ENCODE peak calls at places on chromosome 1, in nine cellular contexts. One of them, this sample, is unnamed.

GRCh38 chr1:5099558-5099957 is 445.1 kb downstream of the AJAP1 start:
- DNase-seq in activated naive CD8-positive, alpha-beta T cell treated with anti-CD3 and anti-CD28 coated beads for 36 hours: no peak
- DNase-seq in HEK293T: no peak
- DNase-seq in GM20000: no peak
- DNase-seq in AG08396: no peak
- DNase-seq in stimulated activated CD4-positive, alpha-beta T cell treated with anti-CD3 and anti-CD28 coated beads, Interleukin-1b, Interleukin-23, amount 100 ng/mL, for 1 hour: no peak
- DNase-seq in T47D: peak
- DNase-seq in natural killer cell treated with Interleukin-12 subunit alpha and Interleukin-12 subunit beta and Interleukin-15 and Interleukin-18, amount 100 ng/mL, for 72 hours: no peak
- DNase-seq in nephron progenitor cell: no peak
- DNase-seq in this sample: no peak

GRCh38 chr1:27416387-27417111 is 24.1 kb downstream of the GPR3 start:
- DNase-seq in activated naive CD8-positive, alpha-beta T cell treated with anti-CD3 and anti-CD28 coated beads for 36 hours: peak
- DNase-seq in HEK293T: peak
- DNase-seq in GM20000: no peak
- DNase-seq in AG08396: peak
- DNase-seq in stimulated activated CD4-positive, alpha-beta T cell treated with anti-CD3 and anti-CD28 coated beads, Interleukin-1b, Interleukin-23, amount 100 ng/mL, for 1 hour: no peak
- DNase-seq in T47D: no peak
- DNase-seq in natural killer cell treated with Interleukin-12 subunit alpha and Interleukin-12 subunit beta and Interleukin-15 and Interleukin-18, amount 100 ng/mL, for 72 hours: no peak
- DNase-seq in nephron progenitor cell: no peak
- DNase-seq in this sample: peak

GRCh38 chr1:38835230-38835827 is 24.2 kb downstream of the RRAGC start:
- DNase-seq in activated naive CD8-positive, alpha-beta T cell treated with anti-CD3 and anti-CD28 coated beads for 36 hours: peak
- DNase-seq in HEK293T: peak
- DNase-seq in GM20000: peak
- DNase-seq in AG08396: peak
- DNase-seq in stimulated activated CD4-positive, alpha-beta T cell treated with anti-CD3 and anti-CD28 coated beads, Interleukin-1b, Interleukin-23, amount 100 ng/mL, for 1 hour: no peak
- DNase-seq in T47D: no peak
- DNase-seq in natural killer cell treated with Interleukin-12 subunit alpha and Interleukin-12 subunit beta and Interleukin-15 and Interleukin-18, amount 100 ng/mL, for 72 hours: no peak
- DNase-seq in nephron progenitor cell: peak
- DNase-seq in this sample: peak

GRCh38 chr1:205662791-205663190 is 17.5 kb downstream of the SLC45A3 start:
- DNase-seq in activated naive CD8-positive, alpha-beta T cell treated with anti-CD3 and anti-CD28 coated beads for 36 hours: no peak
- DNase-seq in HEK293T: no peak
- DNase-seq in GM20000: no peak
- DNase-seq in AG08396: no peak
- DNase-seq in stimulated activated CD4-positive, alpha-beta T cell treated with anti-CD3 and anti-CD28 coated beads, Interleukin-1b, Interleukin-23, amount 100 ng/mL, for 1 hour: no peak
- DNase-seq in T47D: no peak
- DNase-seq in natural killer cell treated with Interleukin-12 subunit alpha and Interleukin-12 subunit beta and Interleukin-15 and Interleukin-18, amount 100 ng/mL, for 72 hours: no peak
- DNase-seq in nephron progenitor cell: no peak
- DNase-seq in this sample: no peak

GRCh38 chr1:153544453-153545066 is 1.0 kb downstream of the S100A4 start:
- DNase-seq in activated naive CD8-positive, alpha-beta T cell treated with anti-CD3 and anti-CD28 coated beads for 36 hours: no peak
- DNase-seq in HEK293T: no peak
- DNase-seq in GM20000: no peak
- DNase-seq in AG08396: no peak
- DNase-seq in stimulated activated CD4-positive, alpha-beta T cell treated with anti-CD3 and anti-CD28 coated beads, Interleukin-1b, Interleukin-23, amount 100 ng/mL, for 1 hour: no peak
- DNase-seq in T47D: no peak
- DNase-seq in natural killer cell treated with Interleukin-12 subunit alpha and Interleukin-12 subunit beta and Interleukin-15 and Interleukin-18, amount 100 ng/mL, for 72 hours: no peak
- DNase-seq in nephron progenitor cell: no peak
- DNase-seq in this sample: no peak

GRCh38 chr1:19222979-19223824 is 13.1 kb upstream of the UBR4 start:
- DNase-seq in activated naive CD8-positive, alpha-beta T cell treated with anti-CD3 and anti-CD28 coated beads for 36 hours: no peak
- DNase-seq in HEK293T: no peak
- DNase-seq in GM20000: no peak
- DNase-seq in AG08396: no peak
- DNase-seq in stimulated activated CD4-positive, alpha-beta T cell treated with anti-CD3 and anti-CD28 coated beads, Interleukin-1b, Interleukin-23, amount 100 ng/mL, for 1 hour: no peak
- DNase-seq in T47D: no peak
- DNase-seq in natural killer cell treated with Interleukin-12 subunit alpha and Interleukin-12 subunit beta and Interleukin-15 and Interleukin-18, amount 100 ng/mL, for 72 hours: no peak
- DNase-seq in nephron progenitor cell: no peak
- DNase-seq in this sample: no peak

GRCh38 chr1:248618878-248619277 is 16.0 kb downstream of the OR2T11 start:
- DNase-seq in activated naive CD8-positive, alpha-beta T cell treated with anti-CD3 and anti-CD28 coated beads for 36 hours: peak
- DNase-seq in HEK293T: peak
- DNase-seq in GM20000: peak
- DNase-seq in AG08396: peak
- DNase-seq in stimulated activated CD4-positive, alpha-beta T cell treated with anti-CD3 and anti-CD28 coated beads, Interleukin-1b, Interleukin-23, amount 100 ng/mL, for 1 hour: peak
- DNase-seq in T47D: no peak
- DNase-seq in natural killer cell treated with Interleukin-12 subunit alpha and Interleukin-12 subunit beta and Interleukin-15 and Interleukin-18, amount 100 ng/mL, for 72 hours: no peak
- DNase-seq in nephron progenitor cell: no peak
- DNase-seq in this sample: peak

GRCh38 chr1:39699419-39699818 is 8.2 kb upstream of the HPCAL4 start:
- DNase-seq in activated naive CD8-positive, alpha-beta T cell treated with anti-CD3 and anti-CD28 coated beads for 36 hours: no peak
- DNase-seq in HEK293T: no peak
- DNase-seq in GM20000: no peak
- DNase-seq in AG08396: no peak
- DNase-seq in stimulated activated CD4-positive, alpha-beta T cell treated with anti-CD3 and anti-CD28 coated beads, Interleukin-1b, Interleukin-23, amount 100 ng/mL, for 1 hour: no peak
- DNase-seq in T47D: no peak
- DNase-seq in natural killer cell treated with Interleukin-12 subunit alpha and Interleukin-12 subunit beta and Interleukin-15 and Interleukin-18, amount 100 ng/mL, for 72 hours: no peak
- DNase-seq in nephron progenitor cell: no peak
- DNase-seq in this sample: no peak

GRCh38 chr1:158818991-158819405 is 12.2 kb upstream of the MNDA start:
- DNase-seq in activated naive CD8-positive, alpha-beta T cell treated with anti-CD3 and anti-CD28 coated beads for 36 hours: no peak
- DNase-seq in HEK293T: no peak
- DNase-seq in GM20000: no peak
- DNase-seq in AG08396: no peak
- DNase-seq in stimulated activated CD4-positive, alpha-beta T cell treated with anti-CD3 and anti-CD28 coated beads, Interleukin-1b, Interleukin-23, amount 100 ng/mL, for 1 hour: no peak
- DNase-seq in T47D: no peak
- DNase-seq in natural killer cell treated with Interleukin-12 subunit alpha and Interleukin-12 subunit beta and Interleukin-15 and Interleukin-18, amount 100 ng/mL, for 72 hours: no peak
- DNase-seq in nephron progenitor cell: no peak
- DNase-seq in this sample: no peak

GRCh38 chr1:31244326-31244725 is 4.6 kb upstream of the NKAIN1 start:
- DNase-seq in activated naive CD8-positive, alpha-beta T cell treated with anti-CD3 and anti-CD28 coated beads for 36 hours: no peak
- DNase-seq in HEK293T: no peak
- DNase-seq in GM20000: no peak
- DNase-seq in AG08396: no peak
- DNase-seq in stimulated activated CD4-positive, alpha-beta T cell treated with anti-CD3 and anti-CD28 coated beads, Interleukin-1b, Interleukin-23, amount 100 ng/mL, for 1 hour: no peak
- DNase-seq in T47D: no peak
- DNase-seq in natural killer cell treated with Interleukin-12 subunit alpha and Interleukin-12 subunit beta and Interleukin-15 and Interleukin-18, amount 100 ng/mL, for 72 hours: no peak
- DNase-seq in nephron progenitor cell: no peak
- DNase-seq in this sample: peak

GRCh38 chr1:36533897-36534296 is 51.2 kb upstream of the CSF3R start:
- DNase-seq in activated naive CD8-positive, alpha-beta T cell treated with anti-CD3 and anti-CD28 coated beads for 36 hours: no peak
- DNase-seq in HEK293T: no peak
- DNase-seq in GM20000: no peak
- DNase-seq in AG08396: no peak
- DNase-seq in stimulated activated CD4-positive, alpha-beta T cell treated with anti-CD3 and anti-CD28 coated beads, Interleukin-1b, Interleukin-23, amount 100 ng/mL, for 1 hour: no peak
- DNase-seq in T47D: no peak
- DNase-seq in natural killer cell treated with Interleukin-12 subunit alpha and Interleukin-12 subunit beta and Interleukin-15 and Interleukin-18, amount 100 ng/mL, for 72 hours: no peak
- DNase-seq in nephron progenitor cell: no peak
- DNase-seq in this sample: no peak

GRCh38 chr1:165423181-165423580 is 21.7 kb downstream of the RXRG start:
- DNase-seq in activated naive CD8-positive, alpha-beta T cell treated with anti-CD3 and anti-CD28 coated beads for 36 hours: no peak
- DNase-seq in HEK293T: no peak
- DNase-seq in GM20000: no peak
- DNase-seq in AG08396: no peak
- DNase-seq in stimulated activated CD4-positive, alpha-beta T cell treated with anti-CD3 and anti-CD28 coated beads, Interleukin-1b, Interleukin-23, amount 100 ng/mL, for 1 hour: no peak
- DNase-seq in T47D: no peak
- DNase-seq in natural killer cell treated with Interleukin-12 subunit alpha and Interleukin-12 subunit beta and Interleukin-15 and Interleukin-18, amount 100 ng/mL, for 72 hours: no peak
- DNase-seq in nephron progenitor cell: no peak
- DNase-seq in this sample: no peak

GRCh38 chr1:200837931-200838571 is 34.7 kb upstream of the GPR25 start:
- DNase-seq in activated naive CD8-positive, alpha-beta T cell treated with anti-CD3 and anti-CD28 coated beads for 36 hours: no peak
- DNase-seq in HEK293T: no peak
- DNase-seq in GM20000: peak
- DNase-seq in AG08396: no peak
- DNase-seq in stimulated activated CD4-positive, alpha-beta T cell treated with anti-CD3 and anti-CD28 coated beads, Interleukin-1b, Interleukin-23, amount 100 ng/mL, for 1 hour: no peak
- DNase-seq in T47D: no peak
- DNase-seq in natural killer cell treated with Interleukin-12 subunit alpha and Interleukin-12 subunit beta and Interleukin-15 and Interleukin-18, amount 100 ng/mL, for 72 hours: no peak
- DNase-seq in nephron progenitor cell: no peak
- DNase-seq in this sample: peak

GRCh38 chr1:43614211-43614610 is 35.7 kb upstream of the KDM4A start:
- DNase-seq in activated naive CD8-positive, alpha-beta T cell treated with anti-CD3 and anti-CD28 coated beads for 36 hours: no peak
- DNase-seq in HEK293T: no peak
- DNase-seq in GM20000: no peak
- DNase-seq in AG08396: no peak
- DNase-seq in stimulated activated CD4-positive, alpha-beta T cell treated with anti-CD3 and anti-CD28 coated beads, Interleukin-1b, Interleukin-23, amount 100 ng/mL, for 1 hour: no peak
- DNase-seq in T47D: no peak
- DNase-seq in natural killer cell treated with Interleukin-12 subunit alpha and Interleukin-12 subunit beta and Interleukin-15 and Interleukin-18, amount 100 ng/mL, for 72 hours: no peak
- DNase-seq in nephron progenitor cell: no peak
- DNase-seq in this sample: no peak

GRCh38 chr1:229759037-229759435 is 133.0 kb downstream of the URB2 start:
- DNase-seq in activated naive CD8-positive, alpha-beta T cell treated with anti-CD3 and anti-CD28 coated beads for 36 hours: no peak
- DNase-seq in HEK293T: no peak
- DNase-seq in GM20000: no peak
- DNase-seq in AG08396: no peak
- DNase-seq in stimulated activated CD4-positive, alpha-beta T cell treated with anti-CD3 and anti-CD28 coated beads, Interleukin-1b, Interleukin-23, amount 100 ng/mL, for 1 hour: no peak
- DNase-seq in T47D: no peak
- DNase-seq in natural killer cell treated with Interleukin-12 subunit alpha and Interleukin-12 subunit beta and Interleukin-15 and Interleukin-18, amount 100 ng/mL, for 72 hours: no peak
- DNase-seq in nephron progenitor cell: no peak
- DNase-seq in this sample: peak

GRCh38 chr1:247294282-247294681 is 37.4 kb downstream of the ZNF496 start:
- DNase-seq in activated naive CD8-positive, alpha-beta T cell treated with anti-CD3 and anti-CD28 coated beads for 36 hours: no peak
- DNase-seq in HEK293T: no peak
- DNase-seq in GM20000: no peak
- DNase-seq in AG08396: peak
- DNase-seq in stimulated activated CD4-positive, alpha-beta T cell treated with anti-CD3 and anti-CD28 coated beads, Interleukin-1b, Interleukin-23, amount 100 ng/mL, for 1 hour: no peak
- DNase-seq in T47D: no peak
- DNase-seq in natural killer cell treated with Interleukin-12 subunit alpha and Interleukin-12 subunit beta and Interleukin-15 and Interleukin-18, amount 100 ng/mL, for 72 hours: no peak
- DNase-seq in nephron progenitor cell: no peak
- DNase-seq in this sample: peak

GRCh38 chr1:67429011-67429527 is 1.1 kb downstream of the SERBP1 start:
- DNase-seq in activated naive CD8-positive, alpha-beta T cell treated with anti-CD3 and anti-CD28 coated beads for 36 hours: peak
- DNase-seq in HEK293T: peak
- DNase-seq in GM20000: peak
- DNase-seq in AG08396: peak
- DNase-seq in stimulated activated CD4-positive, alpha-beta T cell treated with anti-CD3 and anti-CD28 coated beads, Interleukin-1b, Interleukin-23, amount 100 ng/mL, for 1 hour: peak
- DNase-seq in T47D: no peak
- DNase-seq in natural killer cell treated with Interleukin-12 subunit alpha and Interleukin-12 subunit beta and Interleukin-15 and Interleukin-18, amount 100 ng/mL, for 72 hours: no peak
- DNase-seq in nephron progenitor cell: peak
- DNase-seq in this sample: no peak

GRCh38 chr1:1371354-1371740 is 3.7 kb downstream of the AURKAIP1 start:
- DNase-seq in activated naive CD8-positive, alpha-beta T cell treated with anti-CD3 and anti-CD28 coated beads for 36 hours: peak
- DNase-seq in HEK293T: no peak
- DNase-seq in GM20000: no peak
- DNase-seq in AG08396: no peak
- DNase-seq in stimulated activated CD4-positive, alpha-beta T cell treated with anti-CD3 and anti-CD28 coated beads, Interleukin-1b, Interleukin-23, amount 100 ng/mL, for 1 hour: no peak
- DNase-seq in T47D: no peak
- DNase-seq in natural killer cell treated with Interleukin-12 subunit alpha and Interleukin-12 subunit beta and Interleukin-15 and Interleukin-18, amount 100 ng/mL, for 72 hours: no peak
- DNase-seq in nephron progenitor cell: no peak
- DNase-seq in this sample: peak

GRCh38 chr1:52967666-52968065 is 40.6 kb downstream of the SCP2 start:
- DNase-seq in activated naive CD8-positive, alpha-beta T cell treated with anti-CD3 and anti-CD28 coated beads for 36 hours: no peak
- DNase-seq in HEK293T: no peak
- DNase-seq in GM20000: no peak
- DNase-seq in AG08396: no peak
- DNase-seq in stimulated activated CD4-positive, alpha-beta T cell treated with anti-CD3 and anti-CD28 coated beads, Interleukin-1b, Interleukin-23, amount 100 ng/mL, for 1 hour: no peak
- DNase-seq in T47D: no peak
- DNase-seq in natural killer cell treated with Interleukin-12 subunit alpha and Interleukin-12 subunit beta and Interleukin-15 and Interleukin-18, amount 100 ng/mL, for 72 hours: no peak
- DNase-seq in nephron progenitor cell: no peak
- DNase-seq in this sample: no peak

GRCh38 chr1:182584746-182585145 is 4.3 kb downstream of the RNASEL start:
- DNase-seq in activated naive CD8-positive, alpha-beta T cell treated with anti-CD3 and anti-CD28 coated beads for 36 hours: no peak
- DNase-seq in HEK293T: no peak
- DNase-seq in GM20000: no peak
- DNase-seq in AG08396: no peak
- DNase-seq in stimulated activated CD4-positive, alpha-beta T cell treated with anti-CD3 and anti-CD28 coated beads, Interleukin-1b, Interleukin-23, amount 100 ng/mL, for 1 hour: no peak
- DNase-seq in T47D: no peak
- DNase-seq in natural killer cell treated with Interleukin-12 subunit alpha and Interleukin-12 subunit beta and Interleukin-15 and Interleukin-18, amount 100 ng/mL, for 72 hours: no peak
- DNase-seq in nephron progenitor cell: no peak
- DNase-seq in this sample: no peak

GRCh38 chr1:37513795-37514349 is 694 bp downstream of the MEAF6 start:
- DNase-seq in activated naive CD8-positive, alpha-beta T cell treated with anti-CD3 and anti-CD28 coated beads for 36 hours: peak
- DNase-seq in HEK293T: peak
- DNase-seq in GM20000: peak
- DNase-seq in AG08396: peak
- DNase-seq in stimulated activated CD4-positive, alpha-beta T cell treated with anti-CD3 and anti-CD28 coated beads, Interleukin-1b, Interleukin-23, amount 100 ng/mL, for 1 hour: peak
- DNase-seq in T47D: no peak
- DNase-seq in natural killer cell treated with Interleukin-12 subunit alpha and Interleukin-12 subunit beta and Interleukin-15 and Interleukin-18, amount 100 ng/mL, for 72 hours: no peak
- DNase-seq in nephron progenitor cell: peak
- DNase-seq in this sample: no peak

GRCh38 chr1:82578086-82578726 is 777.5 kb downstream of the ADGRL2 start:
- DNase-seq in activated naive CD8-positive, alpha-beta T cell treated with anti-CD3 and anti-CD28 coated beads for 36 hours: no peak
- DNase-seq in HEK293T: no peak
- DNase-seq in GM20000: no peak
- DNase-seq in AG08396: no peak
- DNase-seq in stimulated activated CD4-positive, alpha-beta T cell treated with anti-CD3 and anti-CD28 coated beads, Interleukin-1b, Interleukin-23, amount 100 ng/mL, for 1 hour: no peak
- DNase-seq in T47D: no peak
- DNase-seq in natural killer cell treated with Interleukin-12 subunit alpha and Interleukin-12 subunit beta and Interleukin-15 and Interleukin-18, amount 100 ng/mL, for 72 hours: no peak
- DNase-seq in nephron progenitor cell: no peak
- DNase-seq in this sample: no peak

GRCh38 chr1:44264143-44264542 is 50.9 kb downstream of the DMAP1 start:
- DNase-seq in activated naive CD8-positive, alpha-beta T cell treated with anti-CD3 and anti-CD28 coated beads for 36 hours: no peak
- DNase-seq in HEK293T: no peak
- DNase-seq in GM20000: no peak
- DNase-seq in AG08396: no peak
- DNase-seq in stimulated activated CD4-positive, alpha-beta T cell treated with anti-CD3 and anti-CD28 coated beads, Interleukin-1b, Interleukin-23, amount 100 ng/mL, for 1 hour: no peak
- DNase-seq in T47D: no peak
- DNase-seq in natural killer cell treated with Interleukin-12 subunit alpha and Interleukin-12 subunit beta and Interleukin-15 and Interleukin-18, amount 100 ng/mL, for 72 hours: no peak
- DNase-seq in nephron progenitor cell: no peak
- DNase-seq in this sample: no peak

GRCh38 chr1:110200666-110201065 is 9.4 kb upstream of the KCNC4 start:
- DNase-seq in activated naive CD8-positive, alpha-beta T cell treated with anti-CD3 and anti-CD28 coated beads for 36 hours: no peak
- DNase-seq in HEK293T: no peak
- DNase-seq in GM20000: no peak
- DNase-seq in AG08396: peak
- DNase-seq in stimulated activated CD4-positive, alpha-beta T cell treated with anti-CD3 and anti-CD28 coated beads, Interleukin-1b, Interleukin-23, amount 100 ng/mL, for 1 hour: no peak
- DNase-seq in T47D: no peak
- DNase-seq in natural killer cell treated with Interleukin-12 subunit alpha and Interleukin-12 subunit beta and Interleukin-15 and Interleukin-18, amount 100 ng/mL, for 72 hours: no peak
- DNase-seq in nephron progenitor cell: no peak
- DNase-seq in this sample: no peak

GRCh38 chr1:31760901-31761470 is 3.2 kb downstream of the ADGRB2 start:
- DNase-seq in activated naive CD8-positive, alpha-beta T cell treated with anti-CD3 and anti-CD28 coated beads for 36 hours: peak
- DNase-seq in HEK293T: no peak
- DNase-seq in GM20000: peak
- DNase-seq in AG08396: peak
- DNase-seq in stimulated activated CD4-positive, alpha-beta T cell treated with anti-CD3 and anti-CD28 coated beads, Interleukin-1b, Interleukin-23, amount 100 ng/mL, for 1 hour: peak
- DNase-seq in T47D: no peak
- DNase-seq in natural killer cell treated with Interleukin-12 subunit alpha and Interleukin-12 subunit beta and Interleukin-15 and Interleukin-18, amount 100 ng/mL, for 72 hours: peak
- DNase-seq in nephron progenitor cell: peak
- DNase-seq in this sample: peak

GRCh38 chr1:14787604-14788003 is 189.1 kb downstream of the KAZN start:
- DNase-seq in activated naive CD8-positive, alpha-beta T cell treated with anti-CD3 and anti-CD28 coated beads for 36 hours: no peak
- DNase-seq in HEK293T: no peak
- DNase-seq in GM20000: no peak
- DNase-seq in AG08396: no peak
- DNase-seq in stimulated activated CD4-positive, alpha-beta T cell treated with anti-CD3 and anti-CD28 coated beads, Interleukin-1b, Interleukin-23, amount 100 ng/mL, for 1 hour: no peak
- DNase-seq in T47D: no peak
- DNase-seq in natural killer cell treated with Interleukin-12 subunit alpha and Interleukin-12 subunit beta and Interleukin-15 and Interleukin-18, amount 100 ng/mL, for 72 hours: peak
- DNase-seq in nephron progenitor cell: no peak
- DNase-seq in this sample: no peak

GRCh38 chr1:201582261-201582951 is 43.5 kb downstream of the NAV1 start:
- DNase-seq in activated naive CD8-positive, alpha-beta T cell treated with anti-CD3 and anti-CD28 coated beads for 36 hours: no peak
- DNase-seq in HEK293T: no peak
- DNase-seq in GM20000: no peak
- DNase-seq in AG08396: peak
- DNase-seq in stimulated activated CD4-positive, alpha-beta T cell treated with anti-CD3 and anti-CD28 coated beads, Interleukin-1b, Interleukin-23, amount 100 ng/mL, for 1 hour: no peak
- DNase-seq in T47D: no peak
- DNase-seq in natural killer cell treated with Interleukin-12 subunit alpha and Interleukin-12 subunit beta and Interleukin-15 and Interleukin-18, amount 100 ng/mL, for 72 hours: peak
- DNase-seq in nephron progenitor cell: no peak
- DNase-seq in this sample: peak

GRCh38 chr1:47755368-47755990 is 241.7 kb downstream of the TRABD2B start:
- DNase-seq in activated naive CD8-positive, alpha-beta T cell treated with anti-CD3 and anti-CD28 coated beads for 36 hours: peak
- DNase-seq in HEK293T: peak
- DNase-seq in GM20000: peak
- DNase-seq in AG08396: no peak
- DNase-seq in stimulated activated CD4-positive, alpha-beta T cell treated with anti-CD3 and anti-CD28 coated beads, Interleukin-1b, Interleukin-23, amount 100 ng/mL, for 1 hour: peak
- DNase-seq in T47D: no peak
- DNase-seq in natural killer cell treated with Interleukin-12 subunit alpha and Interleukin-12 subunit beta and Interleukin-15 and Interleukin-18, amount 100 ng/mL, for 72 hours: no peak
- DNase-seq in nephron progenitor cell: peak
- DNase-seq in this sample: no peak

GRCh38 chr1:230274254-230274653 is 151.9 kb downstream of the PGBD5 start:
- DNase-seq in activated naive CD8-positive, alpha-beta T cell treated with anti-CD3 and anti-CD28 coated beads for 36 hours: no peak
- DNase-seq in HEK293T: no peak
- DNase-seq in GM20000: no peak
- DNase-seq in AG08396: no peak
- DNase-seq in stimulated activated CD4-positive, alpha-beta T cell treated with anti-CD3 and anti-CD28 coated beads, Interleukin-1b, Interleukin-23, amount 100 ng/mL, for 1 hour: no peak
- DNase-seq in T47D: no peak
- DNase-seq in natural killer cell treated with Interleukin-12 subunit alpha and Interleukin-12 subunit beta and Interleukin-15 and Interleukin-18, amount 100 ng/mL, for 72 hours: no peak
- DNase-seq in nephron progenitor cell: no peak
- DNase-seq in this sample: no peak

GRCh38 chr1:103250441-103250861 is 142.1 kb upstream of the COL11A1 start:
- DNase-seq in activated naive CD8-positive, alpha-beta T cell treated with anti-CD3 and anti-CD28 coated beads for 36 hours: no peak
- DNase-seq in HEK293T: peak
- DNase-seq in GM20000: no peak
- DNase-seq in AG08396: peak
- DNase-seq in stimulated activated CD4-positive, alpha-beta T cell treated with anti-CD3 and anti-CD28 coated beads, Interleukin-1b, Interleukin-23, amount 100 ng/mL, for 1 hour: no peak
- DNase-seq in T47D: no peak
- DNase-seq in natural killer cell treated with Interleukin-12 subunit alpha and Interleukin-12 subunit beta and Interleukin-15 and Interleukin-18, amount 100 ng/mL, for 72 hours: no peak
- DNase-seq in nephron progenitor cell: peak
- DNase-seq in this sample: peak

GRCh38 chr1:43423672-43424550 is 29.8 kb downstream of the HYI start:
- DNase-seq in activated naive CD8-positive, alpha-beta T cell treated with anti-CD3 and anti-CD28 coated beads for 36 hours: no peak
- DNase-seq in HEK293T: no peak
- DNase-seq in GM20000: no peak
- DNase-seq in AG08396: no peak
- DNase-seq in stimulated activated CD4-positive, alpha-beta T cell treated with anti-CD3 and anti-CD28 coated beads, Interleukin-1b, Interleukin-23, amount 100 ng/mL, for 1 hour: no peak
- DNase-seq in T47D: no peak
- DNase-seq in natural killer cell treated with Interleukin-12 subunit alpha and Interleukin-12 subunit beta and Interleukin-15 and Interleukin-18, amount 100 ng/mL, for 72 hours: no peak
- DNase-seq in nephron progenitor cell: no peak
- DNase-seq in this sample: no peak

This sample was measured in AG10803.